ENCODE peak calls at places on chromosome 11, in nine cellular contexts. One of them, this sample, is unnamed.

GRCh38 chr11:71114124-71114851 is 138.1 kb downstream of the SHANK2 start:
- DNase-seq in germinal center: no peak
- DNase-seq in stimulated activated CD4-positive, alpha-beta T cell treated with anti-CD3 and anti-CD28 coated beads, Interleukin-4, amount 100 ng/mL, for 24 hours: no peak
- DNase-seq in NCI-H1105: no peak
- DNase-seq in amygdala: peak; percentile 40
- DNase-seq in T follicular helper cell: no peak
- DNase-seq in uterus: no peak
- DNase-seq in DMS 273 treated with DMSO at 0.1 percent for 48 hours: no peak
- DNase-seq in activated CD8-positive, alpha-beta memory T cell treated with anti-CD3 and anti-CD28 coated beads, Interleukin-2, amount 50 U/mL, for 4 hours: no peak
- DNase-seq in this sample: no peak

GRCh38 chr11:72010529-72011233 is 12.0 kb downstream of the IL18BP start:
- DNase-seq in germinal center: no peak
- DNase-seq in stimulated activated CD4-positive, alpha-beta T cell treated with anti-CD3 and anti-CD28 coated beads, Interleukin-4, amount 100 ng/mL, for 24 hours: no peak
- DNase-seq in NCI-H1105: no peak
- DNase-seq in amygdala: no peak
- DNase-seq in T follicular helper cell: no peak
- DNase-seq in uterus: no peak
- DNase-seq in DMS 273 treated with DMSO at 0.1 percent for 48 hours: no peak
- DNase-seq in activated CD8-positive, alpha-beta memory T cell treated with anti-CD3 and anti-CD28 coated beads, Interleukin-2, amount 50 U/mL, for 4 hours: no peak
- DNase-seq in this sample: no peak

GRCh38 chr11:126029805-126030204 is 32.9 kb downstream of the CDON start:
- DNase-seq in germinal center: no peak
- DNase-seq in stimulated activated CD4-positive, alpha-beta T cell treated with anti-CD3 and anti-CD28 coated beads, Interleukin-4, amount 100 ng/mL, for 24 hours: no peak
- DNase-seq in NCI-H1105: no peak
- DNase-seq in amygdala: no peak
- DNase-seq in T follicular helper cell: no peak
- DNase-seq in uterus: no peak
- DNase-seq in DMS 273 treated with DMSO at 0.1 percent for 48 hours: peak; percentile 30
- DNase-seq in activated CD8-positive, alpha-beta memory T cell treated with anti-CD3 and anti-CD28 coated beads, Interleukin-2, amount 50 U/mL, for 4 hours: no peak
- DNase-seq in this sample: no peak

GRCh38 chr11:123261345-123262106 is 66.5 kb upstream of the CLMP start:
- DNase-seq in germinal center: peak; percentile 66
- DNase-seq in stimulated activated CD4-positive, alpha-beta T cell treated with anti-CD3 and anti-CD28 coated beads, Interleukin-4, amount 100 ng/mL, for 24 hours: peak; percentile 64
- DNase-seq in NCI-H1105: peak; percentile 30
- DNase-seq in amygdala: peak; percentile 60
- DNase-seq in T follicular helper cell: peak; percentile 22
- DNase-seq in uterus: peak; percentile 76
- DNase-seq in DMS 273 treated with DMSO at 0.1 percent for 48 hours: peak; percentile 21
- DNase-seq in activated CD8-positive, alpha-beta memory T cell treated with anti-CD3 and anti-CD28 coated beads, Interleukin-2, amount 50 U/mL, for 4 hours: peak; percentile 63
- DNase-seq in this sample: peak; percentile 70

GRCh38 chr11:108559904-108560303 is 33.7 kb downstream of the EXPH5 start:
- DNase-seq in germinal center: no peak
- DNase-seq in stimulated activated CD4-positive, alpha-beta T cell treated with anti-CD3 and anti-CD28 coated beads, Interleukin-4, amount 100 ng/mL, for 24 hours: no peak
- DNase-seq in NCI-H1105: no peak
- DNase-seq in amygdala: no peak
- DNase-seq in T follicular helper cell: no peak
- DNase-seq in uterus: no peak
- DNase-seq in DMS 273 treated with DMSO at 0.1 percent for 48 hours: no peak
- DNase-seq in activated CD8-positive, alpha-beta memory T cell treated with anti-CD3 and anti-CD28 coated beads, Interleukin-2, amount 50 U/mL, for 4 hours: no peak
- DNase-seq in this sample: no peak

GRCh38 chr11:112128483-112129121 is 35.3 kb downstream of the IL18 start:
- DNase-seq in germinal center: no peak
- DNase-seq in stimulated activated CD4-positive, alpha-beta T cell treated with anti-CD3 and anti-CD28 coated beads, Interleukin-4, amount 100 ng/mL, for 24 hours: no peak
- DNase-seq in NCI-H1105: peak; percentile 43
- DNase-seq in amygdala: no peak
- DNase-seq in T follicular helper cell: no peak
- DNase-seq in uterus: peak; percentile 21
- DNase-seq in DMS 273 treated with DMSO at 0.1 percent for 48 hours: no peak
- DNase-seq in activated CD8-positive, alpha-beta memory T cell treated with anti-CD3 and anti-CD28 coated beads, Interleukin-2, amount 50 U/mL, for 4 hours: no peak
- DNase-seq in this sample: no peak

GRCh38 chr11:111001986-111002616 is 243.4 kb upstream of the POU2AF2 start:
- DNase-seq in germinal center: no peak
- DNase-seq in stimulated activated CD4-positive, alpha-beta T cell treated with anti-CD3 and anti-CD28 coated beads, Interleukin-4, amount 100 ng/mL, for 24 hours: no peak
- DNase-seq in NCI-H1105: no peak
- DNase-seq in amygdala: no peak
- DNase-seq in T follicular helper cell: no peak
- DNase-seq in uterus: no peak
- DNase-seq in DMS 273 treated with DMSO at 0.1 percent for 48 hours: no peak
- DNase-seq in activated CD8-positive, alpha-beta memory T cell treated with anti-CD3 and anti-CD28 coated beads, Interleukin-2, amount 50 U/mL, for 4 hours: no peak
- DNase-seq in this sample: no peak

GRCh38 chr11:17475666-17476316 is 854 bp downstream of the ABCC8 start:
- DNase-seq in germinal center: no peak
- DNase-seq in stimulated activated CD4-positive, alpha-beta T cell treated with anti-CD3 and anti-CD28 coated beads, Interleukin-4, amount 100 ng/mL, for 24 hours: no peak
- DNase-seq in NCI-H1105: peak; percentile 22
- DNase-seq in amygdala: no peak
- DNase-seq in T follicular helper cell: no peak
- DNase-seq in uterus: no peak
- DNase-seq in DMS 273 treated with DMSO at 0.1 percent for 48 hours: no peak
- DNase-seq in activated CD8-positive, alpha-beta memory T cell treated with anti-CD3 and anti-CD28 coated beads, Interleukin-2, amount 50 U/mL, for 4 hours: no peak
- DNase-seq in this sample: no peak

GRCh38 chr11:9380773-9381172 is 3.7 kb upstream of the IPO7 start:
- DNase-seq in germinal center: no peak
- DNase-seq in stimulated activated CD4-positive, alpha-beta T cell treated with anti-CD3 and anti-CD28 coated beads, Interleukin-4, amount 100 ng/mL, for 24 hours: no peak
- DNase-seq in NCI-H1105: no peak
- DNase-seq in amygdala: no peak
- DNase-seq in T follicular helper cell: no peak
- DNase-seq in uterus: no peak
- DNase-seq in DMS 273 treated with DMSO at 0.1 percent for 48 hours: no peak
- DNase-seq in activated CD8-positive, alpha-beta memory T cell treated with anti-CD3 and anti-CD28 coated beads, Interleukin-2, amount 50 U/mL, for 4 hours: no peak
- DNase-seq in this sample: no peak